ENCODE peak calls at places on chromosome 6, in seven cellular contexts. One of them, this sample, is unnamed.

GRCh38 chr6:167756594-167756993 is 70.1 kb upstream of the AFDN start:
- DNase-seq in AG04450: no peak
- DNase-seq in stomach: no peak
- DNase-seq in PC-9: peak; percentile 43
- DNase-seq in upper lobe of right lung: no peak
- DNase-seq in heart right ventricle: no peak
- DNase-seq in CD8-positive, alpha-beta memory T cell: no peak
- DNase-seq in this sample: no peak

GRCh38 chr6:156839591-156840001 is 62.4 kb downstream of the ARID1B start:
- DNase-seq in AG04450: no peak
- DNase-seq in stomach: no peak
- DNase-seq in PC-9: no peak
- DNase-seq in upper lobe of right lung: no peak
- DNase-seq in heart right ventricle: no peak
- DNase-seq in CD8-positive, alpha-beta memory T cell: no peak
- DNase-seq in this sample: no peak

GRCh38 chr6:1792989-1793388 is 183.3 kb downstream of the FOXC1 start:
- DNase-seq in AG04450: no peak
- DNase-seq in stomach: no peak
- DNase-seq in PC-9: no peak
- DNase-seq in upper lobe of right lung: no peak
- DNase-seq in heart right ventricle: no peak
- DNase-seq in CD8-positive, alpha-beta memory T cell: no peak
- DNase-seq in this sample: no peak

GRCh38 chr6:11770546-11771466 is 7.8 kb downstream of the ADTRP start:
- DNase-seq in AG04450: peak; percentile 96
- DNase-seq in stomach: peak; percentile 74
- DNase-seq in PC-9: peak; percentile 100
- DNase-seq in upper lobe of right lung: peak; percentile 91
- DNase-seq in heart right ventricle: peak; percentile 86
- DNase-seq in CD8-positive, alpha-beta memory T cell: no peak
- DNase-seq in this sample: peak; percentile 94

GRCh38 chr6:144551339-144551738 is 266.2 kb downstream of the UTRN start:
- DNase-seq in AG04450: no peak
- DNase-seq in stomach: no peak
- DNase-seq in PC-9: no peak
- DNase-seq in upper lobe of right lung: no peak
- DNase-seq in heart right ventricle: no peak
- DNase-seq in CD8-positive, alpha-beta memory T cell: no peak
- DNase-seq in this sample: no peak

GRCh38 chr6:43173496-43174262 is 2.6 kb downstream of the SRF start:
- DNase-seq in AG04450: no peak
- DNase-seq in stomach: no peak
- DNase-seq in PC-9: no peak
- DNase-seq in upper lobe of right lung: no peak
- DNase-seq in heart right ventricle: no peak
- DNase-seq in CD8-positive, alpha-beta memory T cell: no peak
- DNase-seq in this sample: no peak

GRCh38 chr6:24004062-24004461 is 122.0 kb upstream of the NRSN1 start:
- DNase-seq in AG04450: no peak
- DNase-seq in stomach: no peak
- DNase-seq in PC-9: no peak
- DNase-seq in upper lobe of right lung: no peak
- DNase-seq in heart right ventricle: no peak
- DNase-seq in CD8-positive, alpha-beta memory T cell: no peak
- DNase-seq in this sample: no peak

GRCh38 chr6:29737707-29738630 is 14.7 kb downstream of the HLA-F start:
- DNase-seq in AG04450: peak; percentile 15
- DNase-seq in stomach: peak; percentile 71
- DNase-seq in PC-9: peak; percentile 61
- DNase-seq in upper lobe of right lung: no peak
- DNase-seq in heart right ventricle: peak; percentile 46
- DNase-seq in CD8-positive, alpha-beta memory T cell: peak; percentile 48
- DNase-seq in this sample: peak; percentile 59

GRCh38 chr6:44078795-44079671 is 48.2 kb downstream of the MRPL14 start:
- DNase-seq in AG04450: no peak
- DNase-seq in stomach: peak; percentile 82
- DNase-seq in PC-9: peak; percentile 66
- DNase-seq in upper lobe of right lung: no peak
- DNase-seq in heart right ventricle: peak; percentile 42
- DNase-seq in CD8-positive, alpha-beta memory T cell: peak; percentile 44
- DNase-seq in this sample: peak; percentile 80

GRCh38 chr6:47247227-47247797 is 62.4 kb downstream of the TNFRSF21 start:
- DNase-seq in AG04450: no peak
- DNase-seq in stomach: no peak
- DNase-seq in PC-9: no peak
- DNase-seq in upper lobe of right lung: no peak
- DNase-seq in heart right ventricle: no peak
- DNase-seq in CD8-positive, alpha-beta memory T cell: no peak
- DNase-seq in this sample: no peak

GRCh38 chr6:150975136-150975535 is 109.6 kb downstream of the MTHFD1L start:
- DNase-seq in AG04450: no peak
- DNase-seq in stomach: no peak
- DNase-seq in PC-9: no peak
- DNase-seq in upper lobe of right lung: no peak
- DNase-seq in heart right ventricle: no peak
- DNase-seq in CD8-positive, alpha-beta memory T cell: no peak
- DNase-seq in this sample: no peak

DNA sequence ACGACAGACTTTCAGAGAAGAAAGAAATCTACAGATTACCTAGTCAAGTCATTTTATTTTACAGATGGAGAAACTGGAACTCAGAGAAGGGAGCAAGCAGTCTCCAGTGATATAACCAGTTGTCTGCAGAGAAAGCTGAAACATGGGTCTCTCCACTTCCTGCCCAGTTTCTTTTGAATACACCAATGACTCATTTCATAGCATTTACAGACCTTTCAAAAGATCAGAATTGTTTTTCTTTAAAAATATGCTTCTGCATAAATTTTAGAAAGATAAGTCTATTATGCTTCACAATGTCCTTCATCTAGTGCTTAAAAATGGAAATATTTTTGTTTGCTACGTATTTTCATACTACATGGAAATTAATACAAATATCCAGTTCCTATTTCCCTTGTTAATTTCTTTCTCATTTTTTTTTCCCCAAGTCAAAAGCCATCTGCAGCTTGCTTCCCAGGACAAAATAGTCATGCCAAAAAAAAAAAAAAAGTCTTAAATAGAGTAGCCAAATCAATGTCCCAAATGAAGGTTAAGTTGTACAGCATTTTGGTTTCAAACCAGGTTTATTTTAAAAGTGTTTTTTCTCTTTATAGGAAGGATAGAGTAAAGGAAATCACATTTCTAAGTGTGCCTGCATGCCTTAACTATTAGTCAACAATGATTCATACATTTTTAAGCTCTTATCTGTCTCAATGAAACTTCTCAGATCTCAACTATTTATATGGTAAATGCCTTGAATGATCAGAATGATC is 36.9 kb downstream of the ARHGAP18 start:
- DNase-seq in AG04450: peak; percentile 42
- DNase-seq in stomach: no peak
- DNase-seq in PC-9: peak; percentile 85
- DNase-seq in upper lobe of right lung: no peak
- DNase-seq in heart right ventricle: no peak
- DNase-seq in CD8-positive, alpha-beta memory T cell: no peak
- DNase-seq in this sample: peak; percentile 90
- H3K27ac ChIP-seq in AG04450: peak overlapping the region; percentile 63
- H3K27ac ChIP-seq in stomach: peak overlapping the region; percentile 64
- H3K27ac ChIP-seq in PC-9: peak overlapping the region; percentile 89
- H3K27ac ChIP-seq in upper lobe of right lung: peak overlapping the region; percentile 74
- H3K27ac ChIP-seq in heart right ventricle: peak overlapping the region; percentile 88
- H3K27ac ChIP-seq in CD8-positive, alpha-beta memory T cell: peak overlapping the region; percentile 62
- H3K27ac ChIP-seq in this sample: peak overlapping the region; percentile 97

GRCh38 chr6:125346143-125346925 is 44.6 kb upstream of the HDDC2 start:
- DNase-seq in AG04450: no peak
- DNase-seq in stomach: no peak
- DNase-seq in PC-9: no peak
- DNase-seq in upper lobe of right lung: no peak
- DNase-seq in heart right ventricle: no peak
- DNase-seq in CD8-positive, alpha-beta memory T cell: no peak
- DNase-seq in this sample: no peak
- H3K27ac ChIP-seq in AG04450: no peak overlapping the region
- H3K27ac ChIP-seq in stomach: no peak overlapping the region
- H3K27ac ChIP-seq in PC-9: no peak overlapping the region
- H3K27ac ChIP-seq in upper lobe of right lung: peak overlapping the region; percentile 11
- H3K27ac ChIP-seq in heart right ventricle: peak overlapping the region; percentile 68
- H3K27ac ChIP-seq in CD8-positive, alpha-beta memory T cell: no peak overlapping the region
- H3K27ac ChIP-seq in this sample: no peak overlapping the region

GRCh38 chr6:166365806-166366205 is 16.9 kb downstream of the MPC1 start:
- DNase-seq in AG04450: no peak
- DNase-seq in stomach: no peak
- DNase-seq in PC-9: no peak
- DNase-seq in upper lobe of right lung: no peak
- DNase-seq in heart right ventricle: no peak
- DNase-seq in CD8-positive, alpha-beta memory T cell: no peak
- DNase-seq in this sample: peak; percentile 43
- H3K27ac ChIP-seq in AG04450: no peak overlapping the region
- H3K27ac ChIP-seq in stomach: no peak overlapping the region
- H3K27ac ChIP-seq in PC-9: no peak overlapping the region
- H3K27ac ChIP-seq in upper lobe of right lung: no peak overlapping the region
- H3K27ac ChIP-seq in heart right ventricle: peak overlapping the region; percentile 43
- H3K27ac ChIP-seq in CD8-positive, alpha-beta memory T cell: no peak overlapping the region
- H3K27ac ChIP-seq in this sample: peak overlapping the region; percentile 85

GRCh38 chr6:5151295-5151954 is 66.3 kb downstream of the PPP1R3G start:
- DNase-seq in AG04450: no peak
- DNase-seq in stomach: no peak
- DNase-seq in PC-9: no peak
- DNase-seq in upper lobe of right lung: no peak
- DNase-seq in heart right ventricle: no peak
- DNase-seq in CD8-positive, alpha-beta memory T cell: no peak
- DNase-seq in this sample: no peak
- H3K27ac ChIP-seq in AG04450: no peak overlapping the region
- H3K27ac ChIP-seq in stomach: no peak overlapping the region
- H3K27ac ChIP-seq in PC-9: no peak overlapping the region
- H3K27ac ChIP-seq in upper lobe of right lung: no peak overlapping the region
- H3K27ac ChIP-seq in heart right ventricle: peak overlapping the region; percentile 14
- H3K27ac ChIP-seq in CD8-positive, alpha-beta memory T cell: no peak overlapping the region
- H3K27ac ChIP-seq in this sample: peak overlapping the region; percentile 4